ENCODE peak calls at places on chromosomes 5 and 9, in seven cellular contexts. O is NCI-H2081; A is ovary; K is stimulated activated CD4-positive, alpha-beta T cell treated with anti-CD3 and anti-CD28 coated beads, Interleukin-2, amount 100 ng/mL, for 48 hours; W is left lung; I is osteoblast; E is RCC 7860. C is an unnamed sample.

GRCh38 chr5:108727639-108728565 is 19.8 kb upstream of the FER start:
- DNase-seq in O (peak), A (peak), K (peak), W (peak), I (peak), E (peak), C (peak)

GRCh38 chr9:133514475-133515239 is 10.1 kb downstream of the MYMK start:
- DNase-seq in O (peak), A (peak), K (no peak), W (peak), I (peak), E (no peak), C (no peak)

GRCh38 chr9:30932226-30932625 is 1452.2 kb upstream of the ACO1 start:
- DNase-seq in O (no peak), A (no peak), K (no peak), W (no peak), I (no peak), E (peak), C (peak)

GRCh38 chr5:158679221-158679641 is 420.5 kb downstream of the EBF1 start:
- DNase-seq in O (no peak), A (no peak), K (no peak), W (no peak), I (peak), E (no peak), C (no peak)

GRCh38 chr5:142726188-142726731 is 40.4 kb upstream of the FGF1 start:
- DNase-seq in O (no peak), A (no peak), K (no peak), W (no peak), I (peak), E (no peak), C (no peak)

GRCh38 chr9:105901514-105902109 is 207.3 kb downstream of the TMEM38B start:
- DNase-seq in O (peak), A (peak), K (no peak), W (no peak), I (peak), E (peak), C (no peak)

GRCh38 chr9:37801959-37802711 is 1.5 kb downstream of the DCAF10 start:
- DNase-seq in O (no peak), A (no peak), K (no peak), W (no peak), I (no peak), E (no peak), C (no peak)

GRCh38 chr9:128882677-128883590 is 1.0 kb downstream of the LRRC8A start:
- DNase-seq in O (no peak), A (peak), K (no peak), W (no peak), I (peak), E (no peak), C (peak)

GRCh38 chr5:172439785-172440480 is 14.4 kb downstream of the SH3PXD2B start:
- DNase-seq in O (no peak), A (peak), K (no peak), W (peak), I (peak), E (no peak), C (no peak)

GRCh38 chr9:20477940-20478620 is 144.2 kb downstream of the MLLT3 start:
- DNase-seq in O (no peak), A (no peak), K (no peak), W (no peak), I (no peak), E (peak), C (no peak)

GRCh38 chr9:76897804-76898525 is 7.9 kb downstream of the PRUNE2 start:
- DNase-seq in O (no peak), A (no peak), K (no peak), W (no peak), I (no peak), E (no peak), C (no peak)

GRCh38 chr5:102223542-102224444 is 72.3 kb downstream of the SLCO4C1 start:
- DNase-seq in O (peak), A (no peak), K (no peak), W (no peak), I (no peak), E (no peak), C (peak)

GRCh38 chr9:135291165-135291564 is 188.4 kb upstream of the PPP1R26 start:
- DNase-seq in O (no peak), A (no peak), K (no peak), W (peak), I (peak), E (no peak), C (no peak)

GRCh38 chr9:134644715-134645606 is 3.4 kb downstream of the COL5A1 start:
- DNase-seq in O (no peak), A (peak), K (no peak), W (peak), I (peak), E (peak), C (peak)

GRCh38 chr9:8071445-8071798 is 271.8 kb upstream of the DMAC1 start:
- DNase-seq in O (no peak), A (no peak), K (no peak), W (no peak), I (no peak), E (no peak), C (no peak)

GRCh38 chr9:133562611-133563285 is 28.2 kb downstream of the ADAMTSL2 start:
- DNase-seq in O (no peak), A (no peak), K (no peak), W (no peak), I (no peak), E (no peak), C (no peak)